ENCODE peak calls at places on chromosomes 7 and 10, in six cellular contexts. F is GM23248, O is heart left ventricle, Z is Panc1, B is ascending aorta, W is GM23338. R is an unnamed sample. For H3K4me1, the result is how much of the 10 kb centered on the place peaks cover.

GRCh38 chr7:2097492-2097891 is 135.3 kb downstream of the MAD1L1 start:
- DNase-seq in F (no peak), O (no peak), Z (no peak), B (no peak), W (no peak), R (no peak)

GRCh38 chr7:145036592-145037386 is 200.9 kb upstream of the TPK1 start:
- DNase-seq in F (peak), O (no peak), Z (peak), B (no peak), W (peak), R (no peak)

GRCh38 chr10:9331583-9332008 is 1277.1 kb downstream of the GATA3 start:
- DNase-seq in F (peak), O (no peak), Z (peak), B (no peak), W (peak), R (no peak)

GRCh38 chr7:73903321-73904218 is 42.6 kb downstream of the TMEM270 start:
- DNase-seq in F (no peak), O (no peak), Z (no peak), B (peak), W (no peak), R (no peak)

GRCh38 chr7:154903083-154903731 is 99.7 kb downstream of the PAXIP1 start:
- DNase-seq in F (no peak), O (no peak), Z (no peak), B (no peak), W (no peak), R (no peak)

GRCh38 chr10:125151824-125152634 is 8.3 kb downstream of the CTBP2 start:
- DNase-seq in F (no peak), O (peak), Z (no peak), B (no peak), W (peak), R (peak)

GRCh38 chr10:8389630-8390029 is 335.1 kb downstream of the GATA3 start:
- DNase-seq in F (no peak), O (no peak), Z (no peak), B (no peak), W (no peak), R (no peak)

GRCh38 chr10:123896217-123896927 is 4.8 kb upstream of the CPXM2 start:
- DNase-seq in F (no peak), O (no peak), Z (no peak), B (no peak), W (no peak), R (no peak)

GRCh38 chr7:66152538-66153191 is 38.0 kb downstream of the CRCP start:
- DNase-seq in F (peak), O (no peak), Z (no peak), B (no peak), W (peak), R (no peak)

GRCh38 chr10:97532935-97533671 is 34.4 kb downstream of the UBTD1 start:
- DNase-seq in F (peak), O (no peak), Z (no peak), B (no peak), W (peak), R (no peak)

GRCh38 chr7:151757274-151757673 is 119.6 kb downstream of the PRKAG2 start:
- DNase-seq in F (peak), O (no peak), Z (no peak), B (no peak), W (no peak), R (no peak)

GRCh38 chr7:7231005-7231404 is 48.7 kb downstream of the C1GALT1 start:
- DNase-seq in F (no peak), O (no peak), Z (no peak), B (no peak), W (no peak), R (no peak)

GRCh38 chr10:50536617-50537252 is 87.0 kb downstream of the SGMS1 start:
- DNase-seq in F (peak), O (no peak), Z (no peak), B (no peak), W (no peak), R (no peak)

GRCh38 chr10:24871501-24871900 is 80.9 kb downstream of the PRTFDC1 start:
- DNase-seq in F (no peak), O (no peak), Z (no peak), B (no peak), W (no peak), R (no peak)

GRCh38 chr7:85749715-85750453 is 563.0 kb upstream of the SEMA3D start:
- DNase-seq in F (no peak), O (no peak), Z (no peak), B (no peak), W (peak), R (no peak)

DNA sequence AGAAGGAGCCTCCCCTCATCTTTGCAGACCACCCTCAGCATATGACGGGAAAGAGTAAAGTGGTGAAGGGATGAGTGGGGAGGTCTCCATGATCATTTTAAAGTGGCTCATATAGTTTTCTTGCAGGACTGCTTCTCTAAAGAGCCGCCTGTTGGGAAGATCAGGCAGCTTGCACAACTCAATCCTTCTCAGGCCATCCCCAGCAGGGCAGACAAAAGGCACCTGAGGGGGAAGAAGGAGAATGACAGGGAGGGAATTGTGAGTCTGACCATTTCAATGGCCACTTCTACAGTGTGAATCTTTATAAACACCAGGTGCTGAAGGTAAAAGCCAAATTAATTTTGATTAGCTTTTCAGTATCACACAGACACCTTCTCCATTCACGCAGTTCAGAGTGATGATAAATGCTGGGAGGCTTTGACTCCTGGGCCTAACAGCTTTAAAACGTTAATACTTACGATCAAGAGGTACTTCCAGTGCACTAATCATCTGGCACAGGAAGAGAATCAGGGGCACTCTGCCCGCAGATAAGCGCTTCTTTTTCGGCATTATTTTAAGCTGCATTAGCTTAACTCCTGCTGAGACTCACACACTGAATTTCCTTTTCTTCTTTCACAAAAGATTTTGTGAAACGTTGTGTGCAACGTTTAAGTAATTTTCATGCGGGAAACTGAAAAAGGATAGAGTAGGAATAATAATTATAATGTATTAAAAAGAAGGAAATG is 109.5 kb upstream of the LAMB4 start:
- DNase-seq in F (no peak), O (no peak), Z (no peak), B (no peak), W (peak), R (no peak)
- H3K4me3 ChIP-seq in F (no peak), O (no peak), Z (no peak), B (no peak), W (no peak), R (no peak)

GRCh38 chr10:110305767-110306451 is 1.2 kb upstream of the SMNDC1 start:
- DNase-seq in F (peak), O (no peak), Z (peak), B (peak), W (peak), R (peak)
- H3K4me1 ChIP-seq in F (under half), O (under half), Z (under half), B (under half), W (under half), R (under half)

GRCh38 chr7:141975806-141976523 is 2.4 kb upstream of the TAS2R38 start:
- DNase-seq in F (peak), O (peak), Z (peak), B (peak), W (peak), R (peak)

GRCh38 chr7:141976524-141977245 is 3.1 kb upstream of the TAS2R38 start:
- DNase-seq in F (no peak), O (no peak), Z (no peak), B (no peak), W (no peak), R (no peak)

GRCh38 chr7:141974831-141975230 is 1.3 kb upstream of the TAS2R38 start:
- DNase-seq in F (peak), O (no peak), Z (no peak), B (no peak), W (peak), R (peak)

GRCh38 chr7:141979611-141980010 is 6.0 kb upstream of the TAS2R38 start:
- DNase-seq in F (no peak), O (no peak), Z (no peak), B (no peak), W (no peak), R (no peak)

DNA sequence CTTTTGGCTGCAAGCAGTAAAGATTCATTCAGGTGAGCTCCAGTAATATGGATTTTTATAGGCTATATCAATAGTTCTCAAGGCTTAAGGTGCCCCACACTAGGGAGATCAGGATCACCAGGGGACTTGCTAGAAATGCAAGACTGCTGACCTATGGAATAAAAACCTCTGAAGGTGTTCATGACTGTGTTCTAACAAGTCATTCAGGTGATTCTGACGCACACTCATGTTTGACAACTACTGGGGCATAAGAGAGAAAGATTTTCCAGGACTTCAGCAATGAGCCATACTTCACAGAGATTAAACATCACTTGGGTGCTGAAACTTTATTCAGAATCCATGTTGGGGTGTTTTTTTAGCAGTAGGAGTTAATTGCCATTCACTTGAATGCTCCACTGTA is 4.8 kb upstream of the TAS2R38 start:
- DNase-seq in F (no peak), O (no peak), Z (no peak), B (no peak), W (no peak), R (no peak)
- H3K4me3 ChIP-seq in F (no peak), O (no peak), Z (no peak), B (no peak), W (no peak), R (no peak)

GRCh38 chr10:22631646-22632278 is 82.6 kb downstream of the PIP4K2A start:
- DNase-seq in F (no peak), O (no peak), Z (no peak), B (no peak), W (no peak), R (no peak)
- H3K4me1 ChIP-seq in F (under half), O (under half), Z (under half), B (under half), W (under half), R (under half)

DNA sequence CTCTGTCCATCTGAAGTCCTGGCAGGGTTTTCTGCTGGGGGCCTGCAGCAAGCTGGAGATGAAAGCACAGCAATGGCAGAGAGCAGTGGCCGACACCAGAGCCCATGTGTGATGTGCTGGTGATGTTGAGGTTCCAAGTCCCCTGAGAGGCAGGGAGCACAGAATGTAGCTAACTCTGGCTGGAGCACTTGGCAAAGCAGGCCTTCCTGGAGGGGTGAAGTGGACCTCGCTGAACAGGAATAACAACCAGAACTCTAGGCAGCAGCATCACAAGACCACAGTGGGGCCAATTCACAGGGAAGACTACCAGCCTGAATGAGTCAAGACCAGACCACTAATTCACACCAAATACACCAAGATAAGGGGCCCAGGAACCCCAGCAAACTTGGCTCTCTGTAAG is 22.8 kb upstream of the MSMB start:
- DNase-seq in F (no peak), O (no peak), Z (no peak), B (no peak), W (no peak), R (no peak)
- H3K4me3 ChIP-seq in F (no peak), O (no peak), Z (no peak), B (no peak), W (no peak), R (no peak)

DNA sequence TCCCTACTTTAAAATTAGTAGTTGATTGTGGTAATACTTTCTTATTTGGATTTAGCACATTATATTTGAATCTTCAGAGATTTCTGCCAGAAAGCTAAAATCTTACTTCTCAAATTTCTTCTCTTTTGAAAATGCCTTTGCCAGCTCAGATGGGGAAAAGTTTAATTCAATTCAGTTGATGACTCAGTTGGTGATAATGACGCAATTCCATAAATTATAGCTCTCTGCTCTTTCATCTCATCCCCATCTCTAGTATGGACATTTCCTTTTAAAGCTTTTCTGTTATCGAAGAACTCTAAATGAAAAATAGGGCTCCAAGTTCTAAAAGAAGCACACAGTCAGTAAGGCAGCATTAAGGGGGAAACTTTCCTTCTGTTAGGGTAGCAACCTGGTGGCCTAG is 25.5 kb downstream of the RNLS start:
- DNase-seq in F (peak), O (no peak), Z (no peak), B (no peak), W (no peak), R (no peak)
- H3K4me1 ChIP-seq in F (under half), O (under half), Z (under half), B (under half), W (under half), R (under half)